ENCODE peak calls at places on chromosome 7, in nine cellular contexts. K is OCI-LY7, O is A673, S is colonic mucosa, R is heart right ventricle, Q is lower lobe of right lung, D is left lung, H is BE2C, E is hepatocyte. V is an unnamed sample. For H3K4me1, the result is how much of the 10 kb centered on the place peaks cover.

GRCh38 chr7:16345979-16346958 is 75.1 kb downstream of the CRPPA start:
- DNase-seq in K (no peak), O (no peak), S (peak), R (no peak), Q (no peak), D (no peak), H (no peak), E (no peak), V (peak)

GRCh38 chr7:36129048-36129534 is 24.0 kb upstream of the EEPD1 start:
- DNase-seq in K (no peak), O (no peak), S (peak), R (peak), Q (no peak), D (no peak), H (no peak), E (peak), V (peak)

GRCh38 chr7:89023146-89023545 is 227.6 kb upstream of the TEX47 start:
- DNase-seq in K (no peak), O (no peak), S (no peak), R (no peak), Q (no peak), D (no peak), H (no peak), E (no peak), V (no peak)

GRCh38 chr7:30422922-30423321 is 55.7 kb downstream of the NOD1 start:
- DNase-seq in K (no peak), O (peak), S (no peak), R (no peak), Q (no peak), D (no peak), H (no peak), E (no peak), V (no peak)

GRCh38 chr7:100087055-100087750 is 1.6 kb upstream of the COPS6 start:
- DNase-seq in K (no peak), O (peak), S (no peak), R (no peak), Q (no peak), D (no peak), H (no peak), E (peak), V (no peak)

GRCh38 chr7:83211685-83212084 is 49.0 kb upstream of the PCLO start:
- DNase-seq in K (no peak), O (no peak), S (no peak), R (no peak), Q (no peak), D (no peak), H (no peak), E (no peak), V (no peak)

GRCh38 chr7:111312966-111313365 is 222.0 kb downstream of the LRRN3 start:
- DNase-seq in K (peak), O (no peak), S (no peak), R (no peak), Q (no peak), D (no peak), H (peak), E (peak), V (peak)

GRCh38 chr7:134320201-134320600 is 3.5 kb upstream of the SLC35B4 start:
- DNase-seq in K (no peak), O (no peak), S (no peak), R (no peak), Q (no peak), D (no peak), H (no peak), E (no peak), V (no peak)

GRCh38 chr7:123748171-123748733 is 551 bp downstream of the WASL start:
- DNase-seq in K (peak), O (peak), S (peak), R (peak), Q (peak), D (peak), H (peak), E (peak), V (peak)

GRCh38 chr7:135326636-135327280 is 93.1 kb downstream of the STRA8 start:
- DNase-seq in K (no peak), O (no peak), S (no peak), R (no peak), Q (no peak), D (no peak), H (no peak), E (no peak), V (peak)

GRCh38 chr7:14596421-14596820 is 306.1 kb downstream of the DGKB start:
- DNase-seq in K (no peak), O (no peak), S (no peak), R (no peak), Q (no peak), D (no peak), H (no peak), E (no peak), V (no peak)

GRCh38 chr7:82317257-82317721 is 126.3 kb downstream of the CACNA2D1 start:
- DNase-seq in K (no peak), O (no peak), S (no peak), R (no peak), Q (no peak), D (no peak), H (no peak), E (no peak), V (no peak)

GRCh38 chr7:47291461-47292051 is 290.4 kb downstream of the TNS3 start:
- DNase-seq in K (peak), O (no peak), S (peak), R (no peak), Q (no peak), D (no peak), H (no peak), E (no peak), V (no peak)

GRCh38 chr7:141837683-141838082 is 3.6 kb downstream of the PRSS37 start:
- DNase-seq in K (no peak), O (no peak), S (no peak), R (no peak), Q (no peak), D (no peak), H (peak), E (no peak), V (no peak)

GRCh38 chr7:112708236-112708635 is 82.0 kb downstream of the TMEM168 start:
- DNase-seq in K (no peak), O (no peak), S (no peak), R (no peak), Q (no peak), D (no peak), H (no peak), E (no peak), V (peak)

GRCh38 chr7:134255814-134256213 is 60.9 kb downstream of the SLC35B4 start:
- DNase-seq in K (no peak), O (peak), S (no peak), R (no peak), Q (no peak), D (no peak), H (peak), E (no peak), V (no peak)

GRCh38 chr7:134799387-134799786 is 20.0 kb downstream of the CALD1 start:
- DNase-seq in K (no peak), O (no peak), S (no peak), R (no peak), Q (no peak), D (no peak), H (no peak), E (no peak), V (no peak)

GRCh38 chr7:30848121-30848855 is 63.4 kb upstream of the AQP1 start:
- DNase-seq in K (peak), O (no peak), S (no peak), R (no peak), Q (no peak), D (no peak), H (no peak), E (no peak), V (no peak)

GRCh38 chr7:143003393-143004051 is 23.4 kb downstream of the OR9A2 start:
- DNase-seq in K (peak), O (peak), S (no peak), R (peak), Q (no peak), D (no peak), H (peak), E (peak), V (peak)

GRCh38 chr7:94028768-94029167 is 24.6 kb upstream of the BET1 start:
- DNase-seq in K (no peak), O (no peak), S (no peak), R (no peak), Q (no peak), D (no peak), H (no peak), E (no peak), V (no peak)

GRCh38 chr7:112206238-112207105 is at the start of the genes DOCK4 and ZNF277:
- DNase-seq in K (peak), O (peak), S (peak), R (peak), Q (peak), D (peak), H (peak), E (peak), V (peak)

GRCh38 chr7:26284995-26285632 is 6.5 kb upstream of the SNX10 start:
- DNase-seq in K (peak), O (peak), S (no peak), R (no peak), Q (no peak), D (no peak), H (no peak), E (no peak), V (peak)

GRCh38 chr7:74527842-74528241 is 74.1 kb downstream of the GTF2IRD1 start:
- DNase-seq in K (no peak), O (no peak), S (peak), R (no peak), Q (no peak), D (no peak), H (no peak), E (no peak), V (peak)

GRCh38 chr7:66697451-66698438 is 42.8 kb upstream of the RABGEF1 start:
- DNase-seq in K (no peak), O (no peak), S (no peak), R (peak), Q (no peak), D (no peak), H (no peak), E (no peak), V (no peak)

GRCh38 chr7:137682596-137682995 is 164.2 kb downstream of the DGKI start:
- DNase-seq in K (no peak), O (no peak), S (no peak), R (no peak), Q (no peak), D (no peak), H (no peak), E (no peak), V (no peak)

GRCh38 chr7:139990571-139990970 is 72.2 kb downstream of the PARP12 start:
- DNase-seq in K (no peak), O (no peak), S (no peak), R (no peak), Q (no peak), D (no peak), H (no peak), E (no peak), V (no peak)

GRCh38 chr7:47725031-47725780 is 143.3 kb upstream of the TNS3 start:
- DNase-seq in K (peak), O (no peak), S (no peak), R (no peak), Q (no peak), D (no peak), H (no peak), E (no peak), V (no peak)

GRCh38 chr7:1144269-1144771 is 15.7 kb downstream of the ZFAND2A start:
- DNase-seq in K (peak), O (peak), S (no peak), R (peak), Q (peak), D (no peak), H (peak), E (no peak), V (no peak)

GRCh38 chr7:94314526-94314925 is 80.2 kb upstream of the COL1A2 start:
- DNase-seq in K (no peak), O (peak), S (no peak), R (no peak), Q (no peak), D (no peak), H (no peak), E (no peak), V (no peak)

GRCh38 chr7:150375662-150376521 is 3.2 kb upstream of the ZNF775 start:
- DNase-seq in K (no peak), O (peak), S (peak), R (no peak), Q (no peak), D (no peak), H (no peak), E (no peak), V (peak)

GRCh38 chr7:147658392-147658791 is 932.2 kb upstream of the C7orf33 start:
- DNase-seq in K (no peak), O (no peak), S (no peak), R (no peak), Q (no peak), D (no peak), H (peak), E (no peak), V (no peak)

DNA sequence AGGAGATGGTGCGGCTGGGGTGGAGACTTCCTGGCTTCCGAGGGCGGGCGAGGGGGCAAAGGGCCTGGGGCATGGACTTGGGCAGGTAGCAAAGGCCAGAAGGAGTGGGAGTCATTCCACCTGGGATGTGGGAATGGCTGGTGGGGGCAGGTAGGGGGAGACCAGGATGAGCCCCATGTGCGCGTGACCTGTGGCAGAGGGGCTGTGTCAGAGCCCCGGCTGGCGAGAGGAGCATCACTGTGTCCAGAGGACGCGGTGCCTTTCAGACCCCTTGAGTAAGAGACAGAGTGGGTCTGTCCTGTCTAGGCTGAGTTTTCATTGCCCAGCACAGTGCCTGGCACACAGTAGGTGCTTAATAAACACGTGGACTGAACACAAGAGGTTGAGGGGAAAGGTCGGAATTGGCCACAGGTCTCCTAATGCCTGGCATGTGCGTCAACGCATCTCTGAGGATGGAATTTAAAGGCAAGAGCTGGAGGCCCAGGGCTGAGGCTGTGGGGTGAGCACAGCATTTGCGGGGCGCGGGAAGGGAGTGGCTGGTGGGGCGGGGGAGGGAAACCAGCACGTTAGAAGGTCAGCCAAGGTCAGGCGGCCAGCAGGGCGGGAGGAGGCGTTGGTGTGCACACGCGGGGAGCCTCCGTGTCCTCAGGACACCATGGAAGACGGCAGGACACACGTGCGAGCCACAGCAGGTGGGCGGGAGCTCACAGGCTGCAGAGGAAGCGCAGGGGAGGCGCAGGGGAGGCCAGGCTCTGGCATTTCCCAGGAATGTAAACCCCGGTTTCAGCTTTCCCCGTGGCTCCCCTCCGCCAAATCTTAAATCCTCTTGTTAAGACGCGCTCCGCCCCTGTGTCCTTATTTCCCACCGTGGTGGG is 51.8 kb downstream of the CUX1 start:
- DNase-seq in K (peak), O (no peak), S (no peak), R (no peak), Q (no peak), D (no peak), H (no peak), E (peak), V (peak)
- H3K4me3 ChIP-seq in K (peak), O (no peak), S (no peak), R (no peak), Q (no peak), D (no peak), H (no peak), E (no peak), V (no peak)

GRCh38 chr7:105677803-105678583 is 96.7 kb upstream of the EFCAB10 start:
- DNase-seq in K (peak), O (peak), S (peak), R (no peak), Q (peak), D (no peak), H (no peak), E (no peak), V (peak)
- H3K4me1 ChIP-seq in K (under half), O (half or more), S (under half), R (under half), Q (half or more), D (under half), H (under half), E (under half), V (under half)

GRCh38 chr7:115008465-115009114 is 86.7 kb downstream of the MDFIC start:
- DNase-seq in K (no peak), O (peak), S (peak), R (peak), Q (no peak), D (no peak), H (no peak), E (peak), V (no peak)

GRCh38 chr7:115010436-115010810 is 88.5 kb downstream of the MDFIC start:
- DNase-seq in K (no peak), O (no peak), S (no peak), R (no peak), Q (no peak), D (no peak), H (no peak), E (no peak), V (peak)

GRCh38 chr7:115007751-115008150 is 85.9 kb downstream of the MDFIC start:
- DNase-seq in K (no peak), O (no peak), S (no peak), R (no peak), Q (no peak), D (no peak), H (no peak), E (no peak), V (no peak)

GRCh38 chr7:115009139-115009538 is 87.2 kb downstream of the MDFIC start:
- DNase-seq in K (no peak), O (no peak), S (no peak), R (no peak), Q (no peak), D (no peak), H (no peak), E (no peak), V (peak)

DNA sequence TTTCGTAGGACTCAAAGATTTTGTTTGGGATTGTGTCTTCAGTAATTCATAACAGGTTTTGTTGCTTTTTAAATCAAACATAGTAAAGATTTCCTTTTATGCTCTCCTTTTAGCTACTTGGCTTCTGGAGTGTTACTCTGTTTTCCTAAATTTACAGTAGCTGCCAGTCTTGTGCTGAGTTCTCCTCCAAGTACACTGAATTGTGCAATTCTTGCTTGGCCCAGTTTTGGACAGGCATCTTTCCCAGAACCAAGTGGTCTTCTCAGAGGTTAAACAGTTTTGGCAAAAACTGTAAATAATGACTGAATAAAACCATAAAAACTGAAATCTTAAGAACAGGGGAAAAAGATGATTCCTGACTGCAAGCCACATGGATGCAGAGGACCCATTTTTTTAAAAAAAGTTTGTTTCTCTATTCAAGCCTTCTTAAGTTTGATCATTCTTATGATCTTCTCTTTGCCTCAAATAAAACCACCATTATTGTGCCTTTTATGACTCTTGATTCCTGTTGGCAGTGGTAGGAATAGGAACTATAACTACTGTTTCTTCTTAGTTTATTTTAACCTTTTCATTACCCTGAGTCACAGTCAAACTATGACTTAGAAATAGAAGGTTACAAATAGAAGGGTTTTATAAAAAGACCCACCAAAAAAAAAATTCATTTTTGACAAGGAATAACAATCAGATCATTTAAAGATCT is 88.0 kb downstream of the MDFIC start:
- DNase-seq in K (no peak), O (no peak), S (peak), R (peak), Q (no peak), D (no peak), H (no peak), E (no peak), V (no peak)
- H3K4me3 ChIP-seq in K (no peak), O (no peak), S (no peak), R (no peak), Q (no peak), D (no peak), H (no peak), E (no peak), V (no peak)

GRCh38 chr7:92777993-92778392 is 58.4 kb downstream of the CDK6 start:
- DNase-seq in K (no peak), O (no peak), S (no peak), R (no peak), Q (no peak), D (no peak), H (no peak), E (no peak), V (no peak)
- H3K4me1 ChIP-seq in K (under half), O (under half), S (under half), R (under half), Q (under half), D (under half), H (half or more), E (under half), V (under half)

GRCh38 chr7:151839511-151839921 is 37.4 kb downstream of the PRKAG2 start:
- DNase-seq in K (no peak), O (no peak), S (no peak), R (no peak), Q (peak), D (peak), H (no peak), E (no peak), V (no peak)
- H3K4me3 ChIP-seq in K (no peak), O (no peak), S (no peak), R (no peak), Q (no peak), D (no peak), H (no peak), E (no peak), V (no peak)

DNA sequence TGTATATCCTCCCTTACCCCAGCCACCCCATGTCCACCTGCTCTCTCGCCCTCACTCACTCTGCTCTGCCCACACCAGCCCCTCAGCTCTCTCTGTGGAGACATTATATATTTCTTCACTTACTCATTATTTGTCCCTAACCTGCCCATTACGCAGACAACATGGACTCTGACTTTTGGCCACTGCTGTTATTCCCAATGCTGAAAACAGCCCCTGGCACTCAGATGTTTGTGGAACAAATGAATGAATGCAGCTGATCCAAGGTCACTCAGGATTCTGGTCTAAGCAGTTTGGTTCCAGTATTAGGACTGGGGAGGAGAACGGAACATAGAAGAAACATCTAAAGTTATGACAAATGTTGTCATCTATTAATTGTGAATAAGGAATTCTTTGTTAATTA is 26.7 kb downstream of the GNA12 start:
- DNase-seq in K (no peak), O (no peak), S (no peak), R (no peak), Q (no peak), D (no peak), H (no peak), E (no peak), V (no peak)
- H3K4me1 ChIP-seq in K (under half), O (under half), S (under half), R (half or more), Q (under half), D (under half), H (under half), E (under half), V (under half)

V was measured in small intestine.